ENCODE peak calls at places on chromosomes 7 and 10, in five cellular contexts. J, I, R, Y and P are unnamed samples.

GRCh38 chr7:128236924-128237586 is 4.0 kb upstream of the LEP start:
- DNase-seq in J (no peak), I (no peak), R (no peak), Y (no peak), P (no peak)

GRCh38 chr7:128889121-128889520 is 21.4 kb downstream of the KCP start:
- DNase-seq in J (no peak), I (no peak), R (no peak), Y (no peak), P (no peak)

GRCh38 chr7:86826948-86827347 is 183.2 kb downstream of the GRM3 start:
- DNase-seq in J (no peak), I (no peak), R (no peak), Y (no peak), P (no peak)

GRCh38 chr10:45418417-45418858 is 44.4 kb downstream of the ALOX5 start:
- DNase-seq in J (no peak), I (no peak), R (no peak), Y (no peak), P (no peak)

GRCh38 chr7:74030861-74031260 is 2.9 kb downstream of the ELN start:
- DNase-seq in J (no peak), I (no peak), R (no peak), Y (no peak), P (no peak)

GRCh38 chr10:126734015-126734414 is 63.5 kb upstream of the C10orf90 start:
- DNase-seq in J (no peak), I (no peak), R (no peak), Y (no peak), P (no peak)

GRCh38 chr10:97180986-97181385 is 4.8 kb downstream of the SLIT1 start:
- DNase-seq in J (no peak), I (no peak), R (no peak), Y (no peak), P (no peak)

GRCh38 chr10:7986851-7987250 is 67.6 kb upstream of the GATA3 start:
- DNase-seq in J (no peak), I (no peak), R (no peak), Y (no peak), P (no peak)

GRCh38 chr10:114519306-114519669 is 115.0 kb upstream of the AFAP1L2 start:
- DNase-seq in J (no peak), I (no peak), R (no peak), Y (no peak), P (no peak)

GRCh38 chr10:69844698-69845097 is 43.0 kb downstream of the COL13A1 start:
- DNase-seq in J (no peak), I (no peak), R (no peak), Y (no peak), P (no peak)

GRCh38 chr7:2934211-2934731 is 90.2 kb upstream of the GNA12 start:
- DNase-seq in J (no peak), I (no peak), R (peak), Y (no peak), P (no peak)

GRCh38 chr10:70564113-70564725 is 38.3 kb downstream of the PRF1 start:
- DNase-seq in J (no peak), I (no peak), R (no peak), Y (no peak), P (no peak)

GRCh38 chr7:139914306-139914747 is 85.3 kb downstream of the TBXAS1 start:
- DNase-seq in J (no peak), I (no peak), R (no peak), Y (no peak), P (no peak)

GRCh38 chr10:117419921-117420320 is 44.7 kb upstream of the PDZD8 start:
- DNase-seq in J (no peak), I (no peak), R (no peak), Y (no peak), P (no peak)

GRCh38 chr10:53601260-53601875 is 828.8 kb upstream of the MBL2 start:
- DNase-seq in J (no peak), I (peak), R (no peak), Y (no peak), P (no peak)

GRCh38 chr7:97731736-97732370 is at the start of gene TAC1:
- DNase-seq in J (no peak), I (peak), R (no peak), Y (peak), P (peak)

GRCh38 chr7:102089175-102090098 is 197.2 kb upstream of the SH2B2 start:
- DNase-seq in J (no peak), I (no peak), R (no peak), Y (no peak), P (no peak)

GRCh38 chr10:116201011-116201410 is 72.0 kb downstream of the GFRA1 start:
- DNase-seq in J (no peak), I (no peak), R (peak), Y (no peak), P (no peak)

GRCh38 chr10:3140280-3140679 is 32.3 kb downstream of the PITRM1 start:
- DNase-seq in J (no peak), I (no peak), R (no peak), Y (no peak), P (no peak)

GRCh38 chr7:50379082-50379481 is 71.1 kb downstream of the FIGNL1 start:
- DNase-seq in J (no peak), I (no peak), R (no peak), Y (no peak), P (peak)

GRCh38 chr10:117449636-117450035 is 74.4 kb upstream of the PDZD8 start:
- DNase-seq in J (no peak), I (no peak), R (no peak), Y (no peak), P (no peak)

GRCh38 chr10:123645016-123645415 is 21.1 kb upstream of the GPR26 start:
- DNase-seq in J (no peak), I (no peak), R (no peak), Y (no peak), P (no peak)

GRCh38 chr7:8189615-8190014 is 72.4 kb downstream of the ICA1 start:
- DNase-seq in J (no peak), I (no peak), R (no peak), Y (no peak), P (no peak)

GRCh38 chr10:78727728-78728127 is 341.0 kb upstream of the ZMIZ1 start:
- DNase-seq in J (no peak), I (no peak), R (no peak), Y (no peak), P (no peak)

GRCh38 chr7:94561841-94562514 is 52.4 kb downstream of the CASD1 start:
- DNase-seq in J (no peak), I (no peak), R (no peak), Y (no peak), P (no peak)

GRCh38 chr7:5231116-5231515 is 41.1 kb downstream of the WIPI2 start:
- DNase-seq in J (no peak), I (no peak), R (no peak), Y (no peak), P (no peak)

GRCh38 chr7:50387351-50387750 is 62.8 kb downstream of the FIGNL1 start:
- DNase-seq in J (no peak), I (no peak), R (no peak), Y (no peak), P (no peak)

GRCh38 chr7:140326116-140326928 is 72.0 kb downstream of the SLC37A3 start:
- DNase-seq in J (no peak), I (peak), R (peak), Y (peak), P (peak)

GRCh38 chr10:75469018-75469616 is 37.7 kb downstream of the LRMDA start:
- DNase-seq in J (no peak), I (no peak), R (no peak), Y (no peak), P (no peak)

DNA sequence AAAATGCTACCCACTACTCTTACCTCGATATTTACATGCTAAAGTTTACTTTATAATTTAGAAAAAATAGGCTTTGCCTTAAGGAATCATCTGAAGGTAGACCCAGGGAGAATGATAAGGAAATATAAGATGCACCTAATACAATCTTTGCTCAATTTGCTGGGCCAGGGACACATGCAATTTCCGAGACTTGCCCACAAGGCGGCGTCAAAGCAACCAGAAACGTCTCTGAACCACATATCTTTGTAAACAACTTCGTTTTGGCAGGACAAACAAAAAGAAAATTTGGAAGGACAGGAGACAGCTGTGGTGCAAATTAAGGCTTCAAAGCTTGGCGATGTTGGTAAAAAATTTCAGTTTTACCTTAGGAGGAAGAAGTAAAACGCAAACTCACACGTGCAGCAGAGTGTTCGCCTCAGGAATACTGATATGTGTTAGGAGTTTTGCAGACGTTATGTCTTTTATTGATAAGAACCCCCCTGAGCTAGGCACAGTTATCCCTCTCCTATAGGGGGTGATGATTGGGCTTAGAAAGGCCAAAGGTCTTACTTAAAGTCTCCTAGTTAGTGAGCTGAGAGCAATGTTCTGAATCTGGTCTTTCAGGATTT is 134.3 kb downstream of the PRKCQ start:
- DNase-seq in J (no peak), I (peak), R (no peak), Y (peak), P (no peak)
- TF ChIP-seq CTCF in J (peak), I (peak), R (peak), Y (peak), P (peak)

GRCh38 chr7:19621740-19622139 is 87.1 kb downstream of the POLR1F start:
- DNase-seq in J (no peak), I (no peak), R (no peak), Y (no peak), P (no peak)
- TF ChIP-seq CTCF in J (no peak), I (no peak), R (no peak), Y (no peak), P (no peak)

DNA sequence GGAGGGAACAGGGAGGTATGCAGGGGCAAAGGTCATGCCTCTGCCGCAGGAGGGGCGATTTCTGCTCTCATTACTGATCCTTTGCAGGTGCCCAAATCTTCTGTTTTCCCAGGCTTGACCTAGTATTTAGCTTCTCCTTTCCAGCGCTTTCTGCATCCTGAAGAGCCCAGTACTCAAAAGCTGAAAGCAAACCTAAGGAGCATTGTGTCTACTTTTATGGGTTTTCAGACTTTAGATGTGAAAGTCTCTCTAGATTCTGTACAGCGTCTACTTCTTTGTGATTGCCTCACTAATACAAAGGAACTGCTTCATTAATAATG is 560 bp downstream of the GBF1 start:
- DNase-seq in J (no peak), I (no peak), R (no peak), Y (no peak), P (no peak)
- TF ChIP-seq CTCF in J (no peak), I (no peak), R (no peak), Y (no peak), P (no peak)

GRCh38 chr10:20858292-20859124 is 38.6 kb downstream of the NEBL start:
- DNase-seq in J (no peak), I (no peak), R (no peak), Y (no peak), P (no peak)

GRCh38 chr10:20856484-20856883 is 40.6 kb downstream of the NEBL start:
- DNase-seq in J (no peak), I (no peak), R (no peak), Y (no peak), P (no peak)

GRCh38 chr10:20852303-20852702 is 44.8 kb downstream of the NEBL start:
- DNase-seq in J (no peak), I (no peak), R (no peak), Y (no peak), P (no peak)

GRCh38 chr10:20853276-20853675 is 43.8 kb downstream of the NEBL start:
- DNase-seq in J (no peak), I (no peak), R (no peak), Y (no peak), P (no peak)

DNA sequence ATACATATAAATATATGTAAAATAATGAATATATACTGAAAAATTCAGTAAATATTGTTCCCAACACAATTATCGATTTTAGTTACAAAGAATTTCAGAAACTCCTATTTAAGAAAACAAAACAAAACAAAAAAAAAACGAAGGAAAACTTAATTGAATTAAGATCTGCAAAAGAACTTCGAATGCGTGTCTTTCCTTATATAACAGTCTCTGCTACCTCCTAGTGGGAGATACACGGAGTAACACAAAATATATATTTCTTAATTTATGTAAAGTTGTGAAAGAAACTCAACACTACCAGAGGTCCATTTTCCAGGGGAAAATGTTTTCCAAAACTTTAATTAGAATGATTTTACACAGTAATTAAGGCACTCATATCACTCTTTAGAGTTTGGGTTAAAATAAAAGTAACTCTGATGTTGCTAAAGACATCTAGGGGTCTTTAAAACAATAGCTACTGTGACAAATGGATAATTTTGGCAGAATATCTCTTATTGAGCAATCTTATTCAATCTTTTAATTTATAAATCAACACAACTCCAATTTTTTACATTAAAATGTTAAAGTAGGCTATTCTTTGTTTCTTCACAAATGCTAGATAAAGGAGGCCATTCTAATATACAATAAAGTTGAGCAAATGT is 41.6 kb downstream of the NEBL start:
- DNase-seq in J (no peak), I (no peak), R (no peak), Y (no peak), P (no peak)
- TF ChIP-seq CTCF in J (peak), I (peak), R (peak), Y (peak), P (peak)

GRCh38 chr10:102670065-102670400 is 25.8 kb downstream of the TRIM8 start:
- DNase-seq in J (no peak), I (no peak), R (no peak), Y (no peak), P (no peak)
- TF ChIP-seq CTCF in J (no peak), I (no peak), R (no peak), Y (no peak), P (no peak)

GRCh38 chr7:43922726-43923125 is 3.5 kb upstream of the UBE2D4 start:
- DNase-seq in J (no peak), I (no peak), R (no peak), Y (no peak), P (no peak)

GRCh38 chr7:43927810-43928209 is 1.6 kb downstream of the UBE2D4 start:
- DNase-seq in J (no peak), I (no peak), R (no peak), Y (no peak), P (no peak)

GRCh38 chr7:43921423-43921822 is 4.8 kb upstream of the UBE2D4 start:
- DNase-seq in J (no peak), I (no peak), R (no peak), Y (no peak), P (no peak)

GRCh38 chr7:43929529-43930457 is 3.6 kb downstream of the UBE2D4 start:
- DNase-seq in J (no peak), I (no peak), R (no peak), Y (no peak), P (no peak)

GRCh38 chr7:43926193-43927043 is at the start of gene UBE2D4:
- DNase-seq in J (peak), I (peak), R (no peak), Y (peak), P (peak)
- TF ChIP-seq CTCF in J (no peak), I (no peak), R (no peak), Y (no peak), P (peak)